ENCODE peak calls at places on chromosomes 13 and 19, in six cellular contexts. One of them, this sample, is unnamed.

GRCh38 chr13:111632906-111633305 is 312.5 kb downstream of the TEX29 start:
- DNase-seq in right lobe of liver: no peak
- DNase-seq in left ventricle myocardium inferior: no peak
- DNase-seq in MM.1S: no peak
- DNase-seq in fibroblast of pulmonary artery: no peak
- DNase-seq in progenitor cell of endocrine pancreas: no peak
- DNase-seq in this sample: no peak

GRCh38 chr13:70253834-70254233 is 145.6 kb upstream of the KLHL1 start:
- DNase-seq in right lobe of liver: no peak
- DNase-seq in left ventricle myocardium inferior: no peak
- DNase-seq in MM.1S: peak; percentile 14
- DNase-seq in fibroblast of pulmonary artery: peak; percentile 4
- DNase-seq in progenitor cell of endocrine pancreas: no peak
- DNase-seq in this sample: no peak

GRCh38 chr19:9130965-9131364 is 4.2 kb upstream of the OR7G3 start:
- DNase-seq in right lobe of liver: no peak
- DNase-seq in left ventricle myocardium inferior: no peak
- DNase-seq in MM.1S: no peak
- DNase-seq in fibroblast of pulmonary artery: no peak
- DNase-seq in progenitor cell of endocrine pancreas: no peak
- DNase-seq in this sample: no peak

GRCh38 chr13:48356750-48357149 is 53.2 kb downstream of the RB1 start:
- DNase-seq in right lobe of liver: no peak
- DNase-seq in left ventricle myocardium inferior: no peak
- DNase-seq in MM.1S: no peak
- DNase-seq in fibroblast of pulmonary artery: no peak
- DNase-seq in progenitor cell of endocrine pancreas: no peak
- DNase-seq in this sample: no peak

GRCh38 chr13:114002771-114003321 is 29.0 kb upstream of the C13orf46 start:
- DNase-seq in right lobe of liver: peak; percentile 14
- DNase-seq in left ventricle myocardium inferior: peak; percentile 10
- DNase-seq in MM.1S: no peak
- DNase-seq in fibroblast of pulmonary artery: no peak
- DNase-seq in progenitor cell of endocrine pancreas: no peak
- DNase-seq in this sample: peak; percentile 64

GRCh38 chr19:5178841-5179625 is 161.6 kb downstream of the PTPRS start:
- DNase-seq in right lobe of liver: no peak
- DNase-seq in left ventricle myocardium inferior: no peak
- DNase-seq in MM.1S: no peak
- DNase-seq in fibroblast of pulmonary artery: no peak
- DNase-seq in progenitor cell of endocrine pancreas: no peak
- DNase-seq in this sample: no peak

GRCh38 chr13:76455960-76456359 is 430.2 kb downstream of the KCTD12 start:
- DNase-seq in right lobe of liver: no peak
- DNase-seq in left ventricle myocardium inferior: no peak
- DNase-seq in MM.1S: no peak
- DNase-seq in fibroblast of pulmonary artery: peak; percentile 26
- DNase-seq in progenitor cell of endocrine pancreas: no peak
- DNase-seq in this sample: no peak

GRCh38 chr13:105608132-105608531 is 927.3 kb downstream of the EFNB2 start:
- DNase-seq in right lobe of liver: no peak
- DNase-seq in left ventricle myocardium inferior: no peak
- DNase-seq in MM.1S: no peak
- DNase-seq in fibroblast of pulmonary artery: no peak
- DNase-seq in progenitor cell of endocrine pancreas: no peak
- DNase-seq in this sample: no peak

GRCh38 chr13:46728777-46729176 is 68.2 kb downstream of the ESD start:
- DNase-seq in right lobe of liver: no peak
- DNase-seq in left ventricle myocardium inferior: no peak
- DNase-seq in MM.1S: no peak
- DNase-seq in fibroblast of pulmonary artery: peak; percentile 12
- DNase-seq in progenitor cell of endocrine pancreas: no peak
- DNase-seq in this sample: no peak

GRCh38 chr13:39144941-39145533 is 106.8 kb downstream of the NHLRC3 start:
- DNase-seq in right lobe of liver: peak; percentile 21
- DNase-seq in left ventricle myocardium inferior: peak; percentile 40
- DNase-seq in MM.1S: peak; percentile 7
- DNase-seq in fibroblast of pulmonary artery: peak; percentile 85
- DNase-seq in progenitor cell of endocrine pancreas: peak; percentile 13
- DNase-seq in this sample: no peak

GRCh38 chr13:50715402-50716146 is 127.9 kb downstream of the DLEU7 start:
- DNase-seq in right lobe of liver: peak; percentile 60
- DNase-seq in left ventricle myocardium inferior: peak; percentile 43
- DNase-seq in MM.1S: no peak
- DNase-seq in fibroblast of pulmonary artery: no peak
- DNase-seq in progenitor cell of endocrine pancreas: no peak
- DNase-seq in this sample: no peak

GRCh38 chr19:46963093-46963734 is 56.4 kb upstream of the NPAS1 start:
- DNase-seq in right lobe of liver: no peak
- DNase-seq in left ventricle myocardium inferior: no peak
- DNase-seq in MM.1S: no peak
- DNase-seq in fibroblast of pulmonary artery: peak; percentile 98
- DNase-seq in progenitor cell of endocrine pancreas: no peak
- DNase-seq in this sample: no peak

GRCh38 chr19:29677001-29677781 is 11.9 kb downstream of the PLEKHF1 start:
- DNase-seq in right lobe of liver: no peak
- DNase-seq in left ventricle myocardium inferior: no peak
- DNase-seq in MM.1S: no peak
- DNase-seq in fibroblast of pulmonary artery: no peak
- DNase-seq in progenitor cell of endocrine pancreas: no peak
- DNase-seq in this sample: no peak

GRCh38 chr19:53828531-53828930 is 4.4 kb upstream of the NLRP12 start:
- DNase-seq in right lobe of liver: no peak
- DNase-seq in left ventricle myocardium inferior: no peak
- DNase-seq in MM.1S: no peak
- DNase-seq in fibroblast of pulmonary artery: no peak
- DNase-seq in progenitor cell of endocrine pancreas: no peak
- DNase-seq in this sample: no peak

GRCh38 chr19:12656899-12657571 is 9.5 kb downstream of the MAN2B1 start:
- DNase-seq in right lobe of liver: no peak
- DNase-seq in left ventricle myocardium inferior: no peak
- DNase-seq in MM.1S: no peak
- DNase-seq in fibroblast of pulmonary artery: no peak
- DNase-seq in progenitor cell of endocrine pancreas: no peak
- DNase-seq in this sample: no peak

GRCh38 chr19:45152504-45153338 is 8.1 kb downstream of the NKPD1 start:
- DNase-seq in right lobe of liver: no peak
- DNase-seq in left ventricle myocardium inferior: peak; percentile 49
- DNase-seq in MM.1S: no peak
- DNase-seq in fibroblast of pulmonary artery: peak; percentile 54
- DNase-seq in progenitor cell of endocrine pancreas: no peak
- DNase-seq in this sample: no peak

GRCh38 chr19:49439841-49440240 is 1.5 kb downstream of the SLC17A7 start:
- DNase-seq in right lobe of liver: no peak
- DNase-seq in left ventricle myocardium inferior: no peak
- DNase-seq in MM.1S: no peak
- DNase-seq in fibroblast of pulmonary artery: no peak
- DNase-seq in progenitor cell of endocrine pancreas: no peak
- DNase-seq in this sample: no peak

GRCh38 chr19:50759886-50760285 is 10.4 kb upstream of the GPR32 start:
- DNase-seq in right lobe of liver: no peak
- DNase-seq in left ventricle myocardium inferior: no peak
- DNase-seq in MM.1S: peak; percentile 25
- DNase-seq in fibroblast of pulmonary artery: peak; percentile 48
- DNase-seq in progenitor cell of endocrine pancreas: no peak
- DNase-seq in this sample: no peak

GRCh38 chr13:68023838-68024581 is 793.9 kb upstream of the PCDH9 start:
- DNase-seq in right lobe of liver: no peak
- DNase-seq in left ventricle myocardium inferior: no peak
- DNase-seq in MM.1S: no peak
- DNase-seq in fibroblast of pulmonary artery: no peak
- DNase-seq in progenitor cell of endocrine pancreas: no peak
- DNase-seq in this sample: no peak

GRCh38 chr19:12000152-12000981 is 35.1 kb downstream of the ZNF433 start:
- DNase-seq in right lobe of liver: no peak
- DNase-seq in left ventricle myocardium inferior: no peak
- DNase-seq in MM.1S: no peak
- DNase-seq in fibroblast of pulmonary artery: no peak
- DNase-seq in progenitor cell of endocrine pancreas: no peak
- DNase-seq in this sample: no peak

GRCh38 chr19:3785938-3786824 is at the start of gene MATK:
- DNase-seq in right lobe of liver: no peak
- DNase-seq in left ventricle myocardium inferior: no peak
- DNase-seq in MM.1S: no peak
- DNase-seq in fibroblast of pulmonary artery: no peak
- DNase-seq in progenitor cell of endocrine pancreas: no peak
- DNase-seq in this sample: no peak

GRCh38 chr19:50554212-50554611 is 14.0 kb downstream of the LRRC4B start:
- DNase-seq in right lobe of liver: no peak
- DNase-seq in left ventricle myocardium inferior: no peak
- DNase-seq in MM.1S: no peak
- DNase-seq in fibroblast of pulmonary artery: no peak
- DNase-seq in progenitor cell of endocrine pancreas: no peak
- DNase-seq in this sample: peak; percentile 77

GRCh38 chr13:97539651-97540230 is 105.8 kb downstream of the RAP2A start:
- DNase-seq in right lobe of liver: no peak
- DNase-seq in left ventricle myocardium inferior: no peak
- DNase-seq in MM.1S: no peak
- DNase-seq in fibroblast of pulmonary artery: peak; percentile 48
- DNase-seq in progenitor cell of endocrine pancreas: no peak
- DNase-seq in this sample: no peak

GRCh38 chr13:24165746-24166145 is 5.2 kb downstream of the SPATA13 start:
- DNase-seq in right lobe of liver: no peak
- DNase-seq in left ventricle myocardium inferior: no peak
- DNase-seq in MM.1S: no peak
- DNase-seq in fibroblast of pulmonary artery: no peak
- DNase-seq in progenitor cell of endocrine pancreas: no peak
- DNase-seq in this sample: no peak

GRCh38 chr13:50334092-50334778 is 319.0 kb downstream of the KCNRG start:
- DNase-seq in right lobe of liver: no peak
- DNase-seq in left ventricle myocardium inferior: no peak
- DNase-seq in MM.1S: no peak
- DNase-seq in fibroblast of pulmonary artery: no peak
- DNase-seq in progenitor cell of endocrine pancreas: no peak
- DNase-seq in this sample: no peak

GRCh38 chr19:39676004-39676403 is 20.3 kb downstream of the LGALS16 start:
- DNase-seq in right lobe of liver: no peak
- DNase-seq in left ventricle myocardium inferior: no peak
- DNase-seq in MM.1S: no peak
- DNase-seq in fibroblast of pulmonary artery: no peak
- DNase-seq in progenitor cell of endocrine pancreas: no peak
- DNase-seq in this sample: no peak

GRCh38 chr13:42754801-42755513 is 26.4 kb upstream of the FAM216B start:
- DNase-seq in right lobe of liver: no peak
- DNase-seq in left ventricle myocardium inferior: no peak
- DNase-seq in MM.1S: no peak
- DNase-seq in fibroblast of pulmonary artery: no peak
- DNase-seq in progenitor cell of endocrine pancreas: no peak
- DNase-seq in this sample: no peak

GRCh38 chr13:103164239-103164638 is 98.0 kb upstream of the SLC10A2 start:
- DNase-seq in right lobe of liver: no peak
- DNase-seq in left ventricle myocardium inferior: no peak
- DNase-seq in MM.1S: no peak
- DNase-seq in fibroblast of pulmonary artery: no peak
- DNase-seq in progenitor cell of endocrine pancreas: no peak
- DNase-seq in this sample: no peak

GRCh38 chr13:113781571-113781970 is 22.5 kb downstream of the TMEM255B start:
- DNase-seq in right lobe of liver: no peak
- DNase-seq in left ventricle myocardium inferior: no peak
- DNase-seq in MM.1S: no peak
- DNase-seq in fibroblast of pulmonary artery: no peak
- DNase-seq in progenitor cell of endocrine pancreas: no peak
- DNase-seq in this sample: no peak

GRCh38 chr19:1658446-1659433 is 6.3 kb upstream of the TCF3 start:
- DNase-seq in right lobe of liver: peak; percentile 15
- DNase-seq in left ventricle myocardium inferior: no peak
- DNase-seq in MM.1S: no peak
- DNase-seq in fibroblast of pulmonary artery: no peak
- DNase-seq in progenitor cell of endocrine pancreas: no peak
- DNase-seq in this sample: no peak

GRCh38 chr19:2462635-2463421 is 6.1 kb upstream of the LMNB2 start:
- DNase-seq in right lobe of liver: peak; percentile 74
- DNase-seq in left ventricle myocardium inferior: peak; percentile 90
- DNase-seq in MM.1S: no peak
- DNase-seq in fibroblast of pulmonary artery: peak; percentile 96
- DNase-seq in progenitor cell of endocrine pancreas: peak; percentile 70
- DNase-seq in this sample: peak; percentile 93

GRCh38 chr19:16235811-16236710 is 38.4 kb downstream of the AP1M1 start:
- DNase-seq in right lobe of liver: no peak
- DNase-seq in left ventricle myocardium inferior: no peak
- DNase-seq in MM.1S: no peak
- DNase-seq in fibroblast of pulmonary artery: no peak
- DNase-seq in progenitor cell of endocrine pancreas: no peak
- DNase-seq in this sample: peak; percentile 71
- TF ChIP-seq CTCF in right lobe of liver: no peak
- TF ChIP-seq CTCF in left ventricle myocardium inferior: no peak
- TF ChIP-seq CTCF in MM.1S: no peak
- TF ChIP-seq CTCF in fibroblast of pulmonary artery: no peak
- TF ChIP-seq CTCF in progenitor cell of endocrine pancreas: no peak
- TF ChIP-seq CTCF in this sample: no peak

GRCh38 chr13:60226507-60226906 is 62.8 kb upstream of the DIAPH3 start:
- DNase-seq in right lobe of liver: no peak
- DNase-seq in left ventricle myocardium inferior: no peak
- DNase-seq in MM.1S: no peak
- DNase-seq in fibroblast of pulmonary artery: peak; percentile 48
- DNase-seq in progenitor cell of endocrine pancreas: no peak
- DNase-seq in this sample: no peak
- TF ChIP-seq CTCF in right lobe of liver: no peak
- TF ChIP-seq CTCF in left ventricle myocardium inferior: peak; percentile 25
- TF ChIP-seq CTCF in MM.1S: no peak
- TF ChIP-seq CTCF in fibroblast of pulmonary artery: peak; percentile 49
- TF ChIP-seq CTCF in progenitor cell of endocrine pancreas: peak; percentile 37
- TF ChIP-seq CTCF in this sample: peak; percentile 75

GRCh38 chr13:33311040-33311439 is 25.5 kb upstream of the STARD13 start:
- DNase-seq in right lobe of liver: no peak
- DNase-seq in left ventricle myocardium inferior: no peak
- DNase-seq in MM.1S: no peak
- DNase-seq in fibroblast of pulmonary artery: no peak
- DNase-seq in progenitor cell of endocrine pancreas: no peak
- DNase-seq in this sample: no peak

GRCh38 chr13:33313504-33313903 is 27.9 kb upstream of the STARD13 start:
- DNase-seq in right lobe of liver: no peak
- DNase-seq in left ventricle myocardium inferior: no peak
- DNase-seq in MM.1S: no peak
- DNase-seq in fibroblast of pulmonary artery: no peak
- DNase-seq in progenitor cell of endocrine pancreas: no peak
- DNase-seq in this sample: no peak

GRCh38 chr13:33307820-33308219 is 22.3 kb upstream of the STARD13 start:
- DNase-seq in right lobe of liver: no peak
- DNase-seq in left ventricle myocardium inferior: no peak
- DNase-seq in MM.1S: no peak
- DNase-seq in fibroblast of pulmonary artery: peak; percentile 53
- DNase-seq in progenitor cell of endocrine pancreas: no peak
- DNase-seq in this sample: no peak

GRCh38 chr13:33310245-33311038 is 24.9 kb upstream of the STARD13 start:
- DNase-seq in right lobe of liver: no peak
- DNase-seq in left ventricle myocardium inferior: no peak
- DNase-seq in MM.1S: no peak
- DNase-seq in fibroblast of pulmonary artery: no peak
- DNase-seq in progenitor cell of endocrine pancreas: no peak
- DNase-seq in this sample: no peak

GRCh38 chr13:33312150-33312908 is 26.8 kb upstream of the STARD13 start:
- DNase-seq in right lobe of liver: no peak
- DNase-seq in left ventricle myocardium inferior: no peak
- DNase-seq in MM.1S: no peak
- DNase-seq in fibroblast of pulmonary artery: peak; percentile 32
- DNase-seq in progenitor cell of endocrine pancreas: no peak
- DNase-seq in this sample: no peak
- TF ChIP-seq CTCF in right lobe of liver: peak; percentile 48
- TF ChIP-seq CTCF in left ventricle myocardium inferior: peak; percentile 62
- TF ChIP-seq CTCF in MM.1S: no peak
- TF ChIP-seq CTCF in fibroblast of pulmonary artery: peak; percentile 19
- TF ChIP-seq CTCF in progenitor cell of endocrine pancreas: no peak
- TF ChIP-seq CTCF in this sample: peak; percentile 74

GRCh38 chr13:106867249-106867648 is 299.3 kb upstream of the ARGLU1 start:
- DNase-seq in right lobe of liver: no peak
- DNase-seq in left ventricle myocardium inferior: no peak
- DNase-seq in MM.1S: no peak
- DNase-seq in fibroblast of pulmonary artery: peak; percentile 28
- DNase-seq in progenitor cell of endocrine pancreas: no peak
- DNase-seq in this sample: no peak
- TF ChIP-seq CTCF in right lobe of liver: no peak
- TF ChIP-seq CTCF in left ventricle myocardium inferior: peak; percentile 38
- TF ChIP-seq CTCF in MM.1S: no peak
- TF ChIP-seq CTCF in fibroblast of pulmonary artery: peak; percentile 1
- TF ChIP-seq CTCF in progenitor cell of endocrine pancreas: no peak
- TF ChIP-seq CTCF in this sample: peak; percentile 20